ENCODE peak calls at places on chromosomes 7 and 10, in eight cellular contexts. Q is stimulated activated CD8-positive, alpha-beta memory T cell treated with anti-CD3 and anti-CD28 coated beads, Interleukin-4, amount 100 ng/mL, for 4 hours; J is AG04450; R is lower leg skin; U is Peyer's patch; I is activated naive CD4-positive, alpha-beta T cell treated with anti-CD3 and anti-CD28 coated beads for 36 hours; O is fibroblast of lung; N is stromal cell of bone marrow. V is an unnamed sample.

GRCh38 chr10:13414855-13415254 is 66.8 kb upstream of the SEPHS1 start:
- DNase-seq in Q (no peak), J (no peak), R (no peak), U (peak), I (peak), O (peak), N (no peak), V (no peak)

GRCh38 chr7:8714791-8715190 is 281.4 kb downstream of the NXPH1 start:
- DNase-seq in Q (no peak), J (no peak), R (no peak), U (no peak), I (no peak), O (no peak), N (no peak), V (no peak)

GRCh38 chr10:22758862-22759261 is 44.5 kb upstream of the PIP4K2A start:
- DNase-seq in Q (no peak), J (no peak), R (no peak), U (no peak), I (no peak), O (no peak), N (no peak), V (no peak)

GRCh38 chr7:67493386-67493785 is 496.8 kb downstream of the TYW1 start:
- DNase-seq in Q (no peak), J (no peak), R (no peak), U (no peak), I (no peak), O (no peak), N (no peak), V (no peak)

GRCh38 chr7:149559711-149560110 is 62.1 kb upstream of the ZNF746 start:
- DNase-seq in Q (no peak), J (no peak), R (no peak), U (no peak), I (no peak), O (peak), N (peak), V (peak)

GRCh38 chr7:37765872-37766525 is 82.4 kb upstream of the NME8 start:
- DNase-seq in Q (no peak), J (no peak), R (no peak), U (no peak), I (peak), O (no peak), N (no peak), V (no peak)

GRCh38 chr10:62323751-62324150 is 50.4 kb upstream of the ZNF365 start:
- DNase-seq in Q (no peak), J (no peak), R (no peak), U (no peak), I (no peak), O (peak), N (no peak), V (no peak)

GRCh38 chr7:28378574-28379149 is 33.7 kb upstream of the CREB5 start:
- DNase-seq in Q (no peak), J (no peak), R (no peak), U (no peak), I (no peak), O (peak), N (no peak), V (no peak)

GRCh38 chr7:31145339-31145738 is 93.2 kb downstream of the ADCYAP1R1 start:
- DNase-seq in Q (no peak), J (no peak), R (no peak), U (no peak), I (no peak), O (no peak), N (no peak), V (no peak)

GRCh38 chr7:143385891-143386781 is 5.0 kb downstream of the ZYX start:
- DNase-seq in Q (no peak), J (no peak), R (no peak), U (peak), I (peak), O (peak), N (no peak), V (no peak)

GRCh38 chr7:14752301-14752700 is 150.2 kb downstream of the DGKB start:
- DNase-seq in Q (no peak), J (no peak), R (no peak), U (no peak), I (no peak), O (no peak), N (no peak), V (no peak)

GRCh38 chr10:73814896-73815718 is 3.7 kb upstream of the NDST2 start:
- DNase-seq in Q (no peak), J (no peak), R (no peak), U (no peak), I (peak), O (no peak), N (no peak), V (no peak)

GRCh38 chr10:3780056-3780765 is 4.8 kb downstream of the KLF6 start:
- DNase-seq in Q (no peak), J (no peak), R (peak), U (no peak), I (no peak), O (peak), N (no peak), V (no peak)

GRCh38 chr10:4512557-4513286 is 313.3 kb upstream of the AKR1E2 start:
- DNase-seq in Q (no peak), J (peak), R (peak), U (no peak), I (peak), O (peak), N (peak), V (peak)